ENCODE peak calls at places on chromosome 20, in eight cellular contexts. R is AG09319; D is hepatic stellate cell; B is HFFc6; Q is anterior cingulate cortex; U is NCI-H2081; Y is ACHN; F is CD8-positive, alpha-beta T cell. M is an unnamed sample.

GRCh38 chr20:62365814-62366369 is 1.2 kb downstream of the LAMA5 start:
- DNase-seq in D (no peak), F (no peak), Y (no peak), R (no peak), Q (no peak), U (no peak), B (no peak), M (peak)

GRCh38 chr20:63020681-63021080 is 13.9 kb upstream of the BHLHE23 start:
- DNase-seq in D (no peak), R (no peak), F (no peak), U (no peak), B (no peak), Q (no peak), Y (no peak), M (no peak)

GRCh38 chr20:1177680-1178079 is 7.1 kb downstream of the TMEM74B start:
- DNase-seq in Q (no peak), U (no peak), R (no peak), F (no peak), D (no peak), B (no peak), Y (peak), M (peak)

GRCh38 chr20:4040283-4041179 is 25.2 kb upstream of the RNF24 start:
- DNase-seq in D (no peak), R (no peak), U (no peak), F (no peak), Q (no peak), B (no peak), Y (no peak), M (no peak)

GRCh38 chr20:63501818-63502670 is 3.2 kb upstream of the EEF1A2 start:
- DNase-seq in B (peak), U (peak), D (peak), R (no peak), Y (no peak), Q (peak), F (no peak), M (no peak)

GRCh38 chr20:21202284-21202683 is 76.4 kb downstream of the KIZ start:
- DNase-seq in B (no peak), F (no peak), Q (no peak), U (no peak), D (no peak), R (no peak), Y (no peak), M (no peak)

GRCh38 chr20:38534756-38535155 is 46.2 kb upstream of the ADIG start:
- DNase-seq in Y (no peak), B (no peak), F (no peak), D (no peak), U (no peak), R (no peak), Q (no peak), M (no peak)

GRCh38 chr20:47152078-47152477 is 204.4 kb downstream of the ZMYND8 start:
- DNase-seq in R (no peak), F (no peak), D (no peak), B (no peak), Q (no peak), Y (no peak), U (no peak), M (no peak)

GRCh38 chr20:60101201-60101893 is 143.1 kb downstream of the CDH26 start:
- DNase-seq in R (no peak), Y (no peak), B (no peak), Q (no peak), U (no peak), D (no peak), F (no peak), M (no peak)

GRCh38 chr20:14790771-14791517 is 453.5 kb upstream of the FLRT3 start:
- DNase-seq in B (no peak), Q (no peak), Y (no peak), D (no peak), F (no peak), U (peak), R (no peak), M (no peak)

GRCh38 chr20:46717818-46718541 is 8.5 kb downstream of the SLC2A10 start:
- DNase-seq in R (no peak), D (no peak), Q (no peak), B (no peak), Y (no peak), U (no peak), F (no peak), M (no peak)

GRCh38 chr20:31707994-31708744 is 14.5 kb downstream of the BCL2L1 start:
- DNase-seq in F (no peak), R (no peak), Q (peak), D (no peak), Y (no peak), B (no peak), U (peak), M (no peak)

GRCh38 chr20:62134735-62135231 is 8.4 kb downstream of the PSMA7 start:
- DNase-seq in U (no peak), R (no peak), Y (no peak), F (no peak), B (no peak), Q (no peak), D (no peak), M (peak)

GRCh38 chr20:32727663-32728062 is 15.6 kb downstream of the COMMD7 start:
- DNase-seq in Y (peak), F (no peak), U (no peak), D (peak), R (peak), B (peak), Q (peak), M (peak)

GRCh38 chr20:37538003-37538402 is 10.3 kb upstream of the BLCAP start:
- DNase-seq in Q (peak), Y (peak), U (no peak), F (no peak), D (no peak), B (peak), R (no peak), M (no peak)

GRCh38 chr20:51376121-51376520 is 166.4 kb downstream of the NFATC2 start:
- DNase-seq in Q (no peak), B (no peak), F (no peak), R (no peak), U (no peak), Y (no peak), D (no peak), M (no peak)

GRCh38 chr20:52060794-52061714 is 130.5 kb downstream of the ZFP64 start:
- DNase-seq in Q (no peak), U (peak), D (peak), F (no peak), R (no peak), Y (no peak), B (peak), M (no peak)

GRCh38 chr20:33291830-33292355 is 8.9 kb downstream of the BPIFB1 start:
- DNase-seq in R (no peak), B (no peak), Q (no peak), U (peak), F (peak), Y (peak), D (peak), M (peak)

GRCh38 chr20:845967-846893 is 12.7 kb downstream of the FAM110A start:
- DNase-seq in Y (no peak), Q (no peak), U (no peak), D (no peak), B (no peak), R (no peak), F (no peak), M (no peak)

GRCh38 chr20:14896569-14896968 is 559.2 kb upstream of the FLRT3 start:
- DNase-seq in Y (no peak), U (peak), B (no peak), Q (no peak), F (no peak), D (no peak), R (no peak), M (no peak)

GRCh38 chr20:50250748-50251382 is 60.2 kb downstream of the CEBPB start:
- DNase-seq in B (no peak), Q (no peak), R (no peak), Y (no peak), D (no peak), F (no peak), U (no peak), M (no peak)

GRCh38 chr20:64155258-64156135 is 8.8 kb upstream of the MYT1 start:
- DNase-seq in Q (no peak), D (no peak), Y (no peak), B (no peak), F (no peak), R (no peak), U (no peak), M (no peak)

GRCh38 chr20:40983898-40984297 is 44.7 kb upstream of the TOP1 start:
- DNase-seq in F (no peak), B (no peak), R (no peak), Q (no peak), D (no peak), U (no peak), Y (no peak), M (no peak)

GRCh38 chr20:51446656-51447055 is 95.9 kb downstream of the NFATC2 start:
- DNase-seq in F (no peak), B (peak), U (no peak), R (peak), Q (no peak), Y (peak), D (peak), M (peak)

GRCh38 chr20:21397341-21398108 is at the start of gene NKX2-4:
- DNase-seq in D (no peak), U (peak), Q (no peak), B (no peak), F (no peak), Y (no peak), R (no peak), M (no peak)

GRCh38 chr20:1324598-1325172 is 4.3 kb downstream of the SDCBP2 start:
- DNase-seq in D (peak), B (peak), R (no peak), Q (no peak), Y (peak), U (no peak), F (no peak), M (peak)

GRCh38 chr20:46683068-46683477 is 6.2 kb downstream of the TP53RK start:
- DNase-seq in B (no peak), F (no peak), Q (no peak), R (no peak), U (no peak), D (no peak), Y (no peak), M (no peak)

GRCh38 chr20:13995841-13996240 is 525 bp downstream of the MACROD2 start:
- DNase-seq in B (no peak), D (no peak), F (no peak), R (no peak), Y (peak), U (peak), Q (peak), M (peak)

M was measured in AG08396.